ENCODE peak calls at places on chromosomes 5 and 9, in seven cellular contexts. M, W, N, A, I, L and O are unnamed samples.

GRCh38 chr5:43312076-43312620 is 1.1 kb downstream of the HMGCS1 start:
- DNase-seq in L (no peak), M (no peak), I (no peak), N (no peak), W (no peak), A (no peak), O (no peak)

GRCh38 chr5:77486344-77486962 is 5.7 kb downstream of the WDR41 start:
- DNase-seq in I (peak), L (no peak), W (no peak), M (no peak), A (no peak), N (no peak), O (no peak)

GRCh38 chr5:138180183-138180782 is 1.4 kb downstream of the KIF20A start:
- DNase-seq in A (peak), M (no peak), W (no peak), L (peak), N (no peak), I (peak), O (peak)

GRCh38 chr9:20477940-20478620 is 144.2 kb downstream of the MLLT3 start:
- DNase-seq in M (no peak), L (no peak), W (no peak), N (no peak), I (no peak), A (peak), O (no peak)

GRCh38 chr9:18786196-18786595 is 246.8 kb downstream of the SAXO1 start:
- DNase-seq in L (no peak), W (no peak), A (no peak), I (peak), N (no peak), M (no peak), O (no peak)

GRCh38 chr9:91421987-91422765 is 1.5 kb downstream of the NFIL3 start:
- DNase-seq in L (no peak), N (no peak), M (no peak), I (no peak), A (no peak), W (peak), O (no peak)

GRCh38 chr5:139639619-139640431 is 8.3 kb upstream of the CXXC5 start:
- DNase-seq in A (no peak), N (no peak), M (no peak), L (no peak), W (no peak), I (no peak), O (no peak)

GRCh38 chr5:42715791-42716190 is 40.8 kb upstream of the CCDC152 start:
- DNase-seq in A (no peak), W (no peak), L (no peak), M (no peak), I (no peak), N (no peak), O (no peak)

GRCh38 chr5:61667523-61668229 is 335.6 kb downstream of the ZSWIM6 start:
- DNase-seq in M (no peak), L (no peak), A (no peak), W (no peak), N (no peak), I (no peak), O (no peak)

GRCh38 chr9:21056931-21057330 is 20.8 kb downstream of the IFNB1 start:
- DNase-seq in W (no peak), A (no peak), I (no peak), L (no peak), N (no peak), M (no peak), O (no peak)

GRCh38 chr5:32283539-32284377 is 29.0 kb downstream of the MTMR12 start:
- DNase-seq in L (no peak), M (no peak), N (no peak), W (no peak), A (no peak), I (no peak), O (no peak)